ENCODE peak calls at places on chromosomes 5 and 9, in seven cellular contexts. One of them, this sample, is unnamed.

GRCh38 chr5:179875741-179876667 is 17.4 kb upstream of the MRNIP start:
- DNase-seq in anterior cingulate cortex: no peak
- DNase-seq in stomach: no peak
- DNase-seq in T-helper 1 cell: no peak
- DNase-seq in CD4-positive, alpha-beta T cell: no peak
- DNase-seq in lung microvascular endothelial cell: no peak
- DNase-seq in smooth muscle cell of the brain vasculature: no peak
- DNase-seq in this sample: no peak

GRCh38 chr5:150640311-150641005 is at the start of gene SYNPO:
- DNase-seq in stomach: peak
- DNase-seq in lung microvascular endothelial cell: peak
- DNase-seq in anterior cingulate cortex: no peak
- DNase-seq in CD4-positive, alpha-beta T cell: no peak
- DNase-seq in smooth muscle cell of the brain vasculature: no peak
- DNase-seq in T-helper 1 cell: no peak
- DNase-seq in this sample: peak

GRCh38 chr5:138596105-138596987 is 21.1 kb upstream of the HSPA9 start:
- DNase-seq in CD4-positive, alpha-beta T cell: no peak
- DNase-seq in T-helper 1 cell: no peak
- DNase-seq in smooth muscle cell of the brain vasculature: no peak
- DNase-seq in lung microvascular endothelial cell: no peak
- DNase-seq in anterior cingulate cortex: no peak
- DNase-seq in stomach: no peak
- DNase-seq in this sample: no peak

GRCh38 chr9:22054076-22054475 is 45.0 kb upstream of the CDKN2B start:
- DNase-seq in lung microvascular endothelial cell: no peak
- DNase-seq in smooth muscle cell of the brain vasculature: no peak
- DNase-seq in stomach: no peak
- DNase-seq in T-helper 1 cell: no peak
- DNase-seq in anterior cingulate cortex: no peak
- DNase-seq in CD4-positive, alpha-beta T cell: no peak
- DNase-seq in this sample: no peak

GRCh38 chr5:113524927-113525326 is 11.4 kb downstream of the YTHDC2 start:
- DNase-seq in T-helper 1 cell: peak
- DNase-seq in stomach: no peak
- DNase-seq in anterior cingulate cortex: no peak
- DNase-seq in smooth muscle cell of the brain vasculature: no peak
- DNase-seq in lung microvascular endothelial cell: peak
- DNase-seq in CD4-positive, alpha-beta T cell: no peak
- DNase-seq in this sample: peak

GRCh38 chr5:64165500-64166200 is at the start of gene RNF180:
- DNase-seq in anterior cingulate cortex: peak
- DNase-seq in stomach: peak
- DNase-seq in T-helper 1 cell: no peak
- DNase-seq in lung microvascular endothelial cell: peak
- DNase-seq in smooth muscle cell of the brain vasculature: no peak
- DNase-seq in CD4-positive, alpha-beta T cell: no peak
- DNase-seq in this sample: peak

GRCh38 chr9:121609845-121610637 is 41.4 kb upstream of the DAB2IP start:
- DNase-seq in smooth muscle cell of the brain vasculature: no peak
- DNase-seq in CD4-positive, alpha-beta T cell: no peak
- DNase-seq in anterior cingulate cortex: no peak
- DNase-seq in T-helper 1 cell: no peak
- DNase-seq in lung microvascular endothelial cell: peak
- DNase-seq in stomach: peak
- DNase-seq in this sample: peak

GRCh38 chr9:23587433-23587832 is 238.6 kb downstream of the ELAVL2 start:
- DNase-seq in lung microvascular endothelial cell: no peak
- DNase-seq in smooth muscle cell of the brain vasculature: no peak
- DNase-seq in stomach: peak
- DNase-seq in T-helper 1 cell: no peak
- DNase-seq in CD4-positive, alpha-beta T cell: no peak
- DNase-seq in anterior cingulate cortex: peak
- DNase-seq in this sample: no peak

GRCh38 chr5:84384604-84385575 is at the start of gene EDIL3:
- DNase-seq in smooth muscle cell of the brain vasculature: no peak
- DNase-seq in CD4-positive, alpha-beta T cell: no peak
- DNase-seq in lung microvascular endothelial cell: peak
- DNase-seq in T-helper 1 cell: no peak
- DNase-seq in anterior cingulate cortex: peak
- DNase-seq in stomach: no peak
- DNase-seq in this sample: peak

GRCh38 chr9:101427957-101428655 is 7.5 kb downstream of the ALDOB start:
- DNase-seq in anterior cingulate cortex: no peak
- DNase-seq in stomach: no peak
- DNase-seq in lung microvascular endothelial cell: no peak
- DNase-seq in CD4-positive, alpha-beta T cell: no peak
- DNase-seq in T-helper 1 cell: no peak
- DNase-seq in smooth muscle cell of the brain vasculature: no peak
- DNase-seq in this sample: no peak

GRCh38 chr5:164741376-164741775 is 1236.0 kb downstream of the MAT2B start:
- DNase-seq in lung microvascular endothelial cell: no peak
- DNase-seq in smooth muscle cell of the brain vasculature: no peak
- DNase-seq in stomach: no peak
- DNase-seq in T-helper 1 cell: no peak
- DNase-seq in anterior cingulate cortex: no peak
- DNase-seq in CD4-positive, alpha-beta T cell: no peak
- DNase-seq in this sample: no peak

GRCh38 chr9:91836515-91836914 is 113.5 kb downstream of the ROR2 start:
- DNase-seq in CD4-positive, alpha-beta T cell: no peak
- DNase-seq in stomach: no peak
- DNase-seq in smooth muscle cell of the brain vasculature: no peak
- DNase-seq in T-helper 1 cell: no peak
- DNase-seq in lung microvascular endothelial cell: no peak
- DNase-seq in anterior cingulate cortex: no peak
- DNase-seq in this sample: no peak

GRCh38 chr9:81861644-81862043 is 66.6 kb upstream of the SPATA31D4 start:
- DNase-seq in CD4-positive, alpha-beta T cell: no peak
- DNase-seq in stomach: no peak
- DNase-seq in T-helper 1 cell: no peak
- DNase-seq in anterior cingulate cortex: no peak
- DNase-seq in smooth muscle cell of the brain vasculature: no peak
- DNase-seq in lung microvascular endothelial cell: no peak
- DNase-seq in this sample: no peak

GRCh38 chr9:87512321-87512720 is 14.7 kb downstream of the DAPK1 start:
- DNase-seq in CD4-positive, alpha-beta T cell: no peak
- DNase-seq in smooth muscle cell of the brain vasculature: no peak
- DNase-seq in lung microvascular endothelial cell: no peak
- DNase-seq in anterior cingulate cortex: no peak
- DNase-seq in T-helper 1 cell: no peak
- DNase-seq in stomach: no peak
- DNase-seq in this sample: no peak

GRCh38 chr5:76082790-76083554 is at the start of gene SV2C:
- DNase-seq in smooth muscle cell of the brain vasculature: no peak
- DNase-seq in anterior cingulate cortex: peak
- DNase-seq in T-helper 1 cell: peak
- DNase-seq in CD4-positive, alpha-beta T cell: no peak
- DNase-seq in lung microvascular endothelial cell: no peak
- DNase-seq in stomach: peak
- DNase-seq in this sample: no peak

GRCh38 chr9:136201609-136202448 is 3.1 kb downstream of the LHX3 start:
- DNase-seq in CD4-positive, alpha-beta T cell: no peak
- DNase-seq in smooth muscle cell of the brain vasculature: no peak
- DNase-seq in T-helper 1 cell: no peak
- DNase-seq in lung microvascular endothelial cell: peak
- DNase-seq in stomach: no peak
- DNase-seq in anterior cingulate cortex: no peak
- DNase-seq in this sample: no peak

GRCh38 chr5:159777049-159777448 is 139.2 kb upstream of the ADRA1B start:
- DNase-seq in lung microvascular endothelial cell: no peak
- DNase-seq in smooth muscle cell of the brain vasculature: no peak
- DNase-seq in anterior cingulate cortex: no peak
- DNase-seq in CD4-positive, alpha-beta T cell: no peak
- DNase-seq in stomach: no peak
- DNase-seq in T-helper 1 cell: no peak
- DNase-seq in this sample: no peak

GRCh38 chr9:108296056-108296455 is 559.7 kb downstream of the ACTL7B start:
- DNase-seq in stomach: no peak
- DNase-seq in CD4-positive, alpha-beta T cell: no peak
- DNase-seq in smooth muscle cell of the brain vasculature: no peak
- DNase-seq in lung microvascular endothelial cell: peak
- DNase-seq in anterior cingulate cortex: no peak
- DNase-seq in T-helper 1 cell: no peak
- DNase-seq in this sample: no peak

GRCh38 chr9:68705636-68706578 is 867 bp downstream of the PIP5K1B start:
- DNase-seq in smooth muscle cell of the brain vasculature: no peak
- DNase-seq in anterior cingulate cortex: peak
- DNase-seq in T-helper 1 cell: peak
- DNase-seq in stomach: no peak
- DNase-seq in CD4-positive, alpha-beta T cell: no peak
- DNase-seq in lung microvascular endothelial cell: no peak
- DNase-seq in this sample: peak

GRCh38 chr5:145996135-145996534 is 59.8 kb downstream of the SH3RF2 start:
- DNase-seq in stomach: no peak
- DNase-seq in CD4-positive, alpha-beta T cell: no peak
- DNase-seq in lung microvascular endothelial cell: no peak
- DNase-seq in T-helper 1 cell: no peak
- DNase-seq in anterior cingulate cortex: no peak
- DNase-seq in smooth muscle cell of the brain vasculature: no peak
- DNase-seq in this sample: no peak

GRCh38 chr5:144913661-144914060 is 743.0 kb downstream of the KCTD16 start:
- DNase-seq in T-helper 1 cell: no peak
- DNase-seq in lung microvascular endothelial cell: no peak
- DNase-seq in smooth muscle cell of the brain vasculature: no peak
- DNase-seq in stomach: no peak
- DNase-seq in CD4-positive, alpha-beta T cell: no peak
- DNase-seq in anterior cingulate cortex: no peak
- DNase-seq in this sample: no peak

GRCh38 chr5:473344-474192 is 30.6 kb downstream of the EXOC3 start:
- DNase-seq in T-helper 1 cell: peak
- DNase-seq in stomach: peak
- DNase-seq in smooth muscle cell of the brain vasculature: no peak
- DNase-seq in lung microvascular endothelial cell: peak
- DNase-seq in anterior cingulate cortex: no peak
- DNase-seq in CD4-positive, alpha-beta T cell: no peak
- DNase-seq in this sample: peak

GRCh38 chr9:112900901-112901300 is 10.2 kb upstream of the SLC46A2 start:
- DNase-seq in smooth muscle cell of the brain vasculature: no peak
- DNase-seq in anterior cingulate cortex: no peak
- DNase-seq in stomach: no peak
- DNase-seq in CD4-positive, alpha-beta T cell: no peak
- DNase-seq in lung microvascular endothelial cell: no peak
- DNase-seq in T-helper 1 cell: no peak
- DNase-seq in this sample: no peak

GRCh38 chr9:125513634-125514413 is 193.2 kb downstream of the MAPKAP1 start:
- DNase-seq in stomach: peak
- DNase-seq in smooth muscle cell of the brain vasculature: no peak
- DNase-seq in anterior cingulate cortex: no peak
- DNase-seq in T-helper 1 cell: peak
- DNase-seq in lung microvascular endothelial cell: peak
- DNase-seq in CD4-positive, alpha-beta T cell: no peak
- DNase-seq in this sample: peak

GRCh38 chr5:53479656-53480473 is 564 bp upstream of the FST start:
- DNase-seq in lung microvascular endothelial cell: peak
- DNase-seq in smooth muscle cell of the brain vasculature: no peak
- DNase-seq in T-helper 1 cell: no peak
- DNase-seq in CD4-positive, alpha-beta T cell: no peak
- DNase-seq in stomach: peak
- DNase-seq in anterior cingulate cortex: peak
- DNase-seq in this sample: no peak

GRCh38 chr9:114124138-114124537 is 25.0 kb upstream of the KIF12 start:
- DNase-seq in T-helper 1 cell: no peak
- DNase-seq in lung microvascular endothelial cell: no peak
- DNase-seq in stomach: no peak
- DNase-seq in anterior cingulate cortex: no peak
- DNase-seq in CD4-positive, alpha-beta T cell: no peak
- DNase-seq in smooth muscle cell of the brain vasculature: no peak
- DNase-seq in this sample: no peak

GRCh38 chr5:4204616-4205151 is 609.1 kb downstream of the IRX1 start:
- DNase-seq in T-helper 1 cell: no peak
- DNase-seq in CD4-positive, alpha-beta T cell: no peak
- DNase-seq in smooth muscle cell of the brain vasculature: no peak
- DNase-seq in lung microvascular endothelial cell: no peak
- DNase-seq in anterior cingulate cortex: no peak
- DNase-seq in stomach: no peak
- DNase-seq in this sample: no peak

GRCh38 chr9:761155-761792 is 80.2 kb upstream of the DMRT1 start:
- DNase-seq in T-helper 1 cell: no peak
- DNase-seq in lung microvascular endothelial cell: no peak
- DNase-seq in smooth muscle cell of the brain vasculature: no peak
- DNase-seq in stomach: no peak
- DNase-seq in anterior cingulate cortex: no peak
- DNase-seq in CD4-positive, alpha-beta T cell: no peak
- DNase-seq in this sample: peak

GRCh38 chr5:57316798-57317327 is 143.0 kb downstream of the GPBP1 start:
- DNase-seq in anterior cingulate cortex: no peak
- DNase-seq in CD4-positive, alpha-beta T cell: no peak
- DNase-seq in lung microvascular endothelial cell: peak
- DNase-seq in smooth muscle cell of the brain vasculature: peak
- DNase-seq in stomach: no peak
- DNase-seq in T-helper 1 cell: no peak
- DNase-seq in this sample: peak

GRCh38 chr9:76676857-76677256 is 87.4 kb upstream of the PCA3 start:
- DNase-seq in lung microvascular endothelial cell: no peak
- DNase-seq in smooth muscle cell of the brain vasculature: no peak
- DNase-seq in anterior cingulate cortex: no peak
- DNase-seq in stomach: no peak
- DNase-seq in CD4-positive, alpha-beta T cell: no peak
- DNase-seq in T-helper 1 cell: no peak
- DNase-seq in this sample: peak

GRCh38 chr5:66666778-66667177 is 70.6 kb downstream of the MAST4 start:
- DNase-seq in lung microvascular endothelial cell: no peak
- DNase-seq in CD4-positive, alpha-beta T cell: no peak
- DNase-seq in anterior cingulate cortex: no peak
- DNase-seq in T-helper 1 cell: no peak
- DNase-seq in stomach: peak
- DNase-seq in smooth muscle cell of the brain vasculature: no peak
- DNase-seq in this sample: no peak

GRCh38 chr5:54701179-54701578 is 183.6 kb downstream of the SNX18 start:
- DNase-seq in smooth muscle cell of the brain vasculature: no peak
- DNase-seq in anterior cingulate cortex: no peak
- DNase-seq in lung microvascular endothelial cell: peak
- DNase-seq in T-helper 1 cell: no peak
- DNase-seq in CD4-positive, alpha-beta T cell: no peak
- DNase-seq in stomach: no peak
- DNase-seq in this sample: no peak